ENCODE peak calls at places on chromosome 22, in eight cellular contexts. O is tibial artery, K is endothelial cell, Y is type B pancreatic cell, S is heart right ventricle, A is aorta, W is Calu3, X is bronchial epithelial cell. Q is an unnamed sample.

GRCh38 chr22:45083659-45084305 is 74.0 kb upstream of the PHF21B start:
- DNase-seq in O (no peak), K (no peak), Y (no peak), S (no peak), A (no peak), W (no peak), X (peak), Q (peak)

GRCh38 chr22:49961601-49962011 is 1.0 kb downstream of the PIM3 start:
- DNase-seq in O (peak), K (peak), Y (no peak), S (peak), A (no peak), W (no peak), X (no peak), Q (no peak)

GRCh38 chr22:47044722-47045545 is 282.5 kb downstream of the TBC1D22A start:
- DNase-seq in O (peak), K (no peak), Y (no peak), S (peak), A (no peak), W (no peak), X (no peak), Q (no peak)

GRCh38 chr22:50490531-50491308 is 4.1 kb downstream of the MIOX start:
- DNase-seq in O (no peak), K (peak), Y (no peak), S (no peak), A (no peak), W (no peak), X (no peak), Q (no peak)

GRCh38 chr22:30305906-30306628 is 16.8 kb upstream of the CASTOR1 start:
- DNase-seq in O (no peak), K (no peak), Y (no peak), S (no peak), A (no peak), W (no peak), X (peak), Q (peak)

GRCh38 chr22:17471901-17472566 is 91.3 kb upstream of the SLC25A18 start:
- DNase-seq in O (no peak), K (no peak), Y (no peak), S (no peak), A (no peak), W (no peak), X (no peak), Q (no peak)

GRCh38 chr22:31093956-31094622 is 13.0 kb downstream of the SMTN start:
- DNase-seq in O (peak), K (no peak), Y (no peak), S (peak), A (peak), W (no peak), X (no peak), Q (no peak)

GRCh38 chr22:23384451-23384850 is 195.6 kb downstream of the IGLL1 start:
- DNase-seq in O (peak), K (no peak), Y (no peak), S (no peak), A (no peak), W (no peak), X (no peak), Q (no peak)

GRCh38 chr22:24333301-24333700 is 62.7 kb downstream of the SPECC1L start:
- DNase-seq in O (no peak), K (no peak), Y (no peak), S (no peak), A (no peak), W (no peak), X (peak), Q (no peak)

GRCh38 chr22:32684822-32685187 is 116.7 kb upstream of the TIMP3 start:
- DNase-seq in O (no peak), K (no peak), Y (no peak), S (no peak), A (no peak), W (no peak), X (no peak), Q (no peak)

GRCh38 chr22:29641052-29641780 is 37.8 kb downstream of the NF2 start:
- DNase-seq in O (no peak), K (no peak), Y (no peak), S (no peak), A (no peak), W (no peak), X (no peak), Q (no peak)

GRCh38 chr22:29615705-29616104 is 12.3 kb downstream of the NF2 start:
- DNase-seq in O (no peak), K (no peak), Y (no peak), S (no peak), A (no peak), W (no peak), X (no peak), Q (no peak)

GRCh38 chr22:20979243-20979809 is 2.8 kb upstream of the LZTR1 start:
- DNase-seq in O (no peak), K (peak), Y (no peak), S (peak), A (peak), W (peak), X (peak), Q (peak)